ENCODE peak calls at places on chromosomes 2 and 18, in five cellular contexts. H is ascending aorta, X is AG10803, J is HFF-Myc, N is sigmoid colon. Q is an unnamed sample.

GRCh38 chr2:20184067-20184938 is 40.6 kb downstream of the SDC1 start:
- DNase-seq in J (no peak), X (peak), H (no peak), N (no peak), Q (no peak)

GRCh38 chr2:29742641-29743040 is 178.7 kb downstream of the ALK start:
- DNase-seq in X (no peak), J (no peak), N (no peak), H (no peak), Q (no peak)

GRCh38 chr18:39938678-39939077 is 2016.4 kb upstream of the PIK3C3 start:
- DNase-seq in X (no peak), J (no peak), H (no peak), N (no peak), Q (no peak)

GRCh38 chr18:26386002-26386401 is 159.8 kb downstream of the TAF4B start:
- DNase-seq in X (peak), H (no peak), N (no peak), J (peak), Q (no peak)

GRCh38 chr18:26309283-26309682 is 83.0 kb downstream of the TAF4B start:
- DNase-seq in X (peak), H (no peak), J (no peak), N (no peak), Q (no peak)

GRCh38 chr2:101737478-101738240 is 40.2 kb downstream of the MAP4K4 start:
- DNase-seq in X (no peak), J (no peak), H (no peak), N (no peak), Q (no peak)

GRCh38 chr2:61469424-61470121 is 1.3 kb downstream of the USP34 start:
- DNase-seq in H (no peak), X (no peak), N (no peak), J (no peak), Q (no peak)

GRCh38 chr2:146850746-146851145 is 994.1 kb upstream of the ACVR2A start:
- DNase-seq in H (no peak), J (no peak), X (no peak), N (no peak), Q (no peak)

GRCh38 chr2:145423809-145424208 is 903.9 kb upstream of the ZEB2 start:
- DNase-seq in N (no peak), J (no peak), X (no peak), H (no peak), Q (no peak)

GRCh38 chr2:150339282-150339681 is 148.2 kb downstream of the RND3 start:
- DNase-seq in N (no peak), X (peak), J (no peak), H (no peak), Q (no peak)

GRCh38 chr2:122329266-122329665 is 573.8 kb downstream of the TSN start:
- DNase-seq in J (no peak), H (no peak), X (peak), N (no peak), Q (no peak)

GRCh38 chr2:100984892-100985307 is 17.2 kb upstream of the RPL31 start:
- DNase-seq in X (peak), J (no peak), H (peak), N (peak), Q (peak)

GRCh38 chr18:21826196-21826595 is 85.6 kb downstream of the MIB1 start:
- DNase-seq in H (no peak), N (no peak), J (no peak), X (peak), Q (no peak)

GRCh38 chr2:202149155-202149762 is 76.2 kb downstream of the KIAA2012 start:
- DNase-seq in X (peak), H (no peak), N (peak), J (no peak), Q (no peak)

GRCh38 chr2:3959372-3959771 is 256.0 kb downstream of the DCDC2C start:
- DNase-seq in X (peak), J (no peak), N (no peak), H (no peak), Q (no peak)

GRCh38 chr2:239944706-239945551 is 80.2 kb downstream of the NDUFA10 start:
- DNase-seq in N (peak), H (peak), J (no peak), X (peak), Q (no peak)

GRCh38 chr2:225867071-225867470 is 467.6 kb downstream of the NYAP2 start:
- DNase-seq in N (no peak), J (no peak), H (no peak), X (no peak), Q (no peak)

GRCh38 chr2:57443985-57444501 is 602.6 kb upstream of the VRK2 start:
- DNase-seq in J (no peak), X (peak), H (no peak), N (no peak), Q (no peak)

DNA sequence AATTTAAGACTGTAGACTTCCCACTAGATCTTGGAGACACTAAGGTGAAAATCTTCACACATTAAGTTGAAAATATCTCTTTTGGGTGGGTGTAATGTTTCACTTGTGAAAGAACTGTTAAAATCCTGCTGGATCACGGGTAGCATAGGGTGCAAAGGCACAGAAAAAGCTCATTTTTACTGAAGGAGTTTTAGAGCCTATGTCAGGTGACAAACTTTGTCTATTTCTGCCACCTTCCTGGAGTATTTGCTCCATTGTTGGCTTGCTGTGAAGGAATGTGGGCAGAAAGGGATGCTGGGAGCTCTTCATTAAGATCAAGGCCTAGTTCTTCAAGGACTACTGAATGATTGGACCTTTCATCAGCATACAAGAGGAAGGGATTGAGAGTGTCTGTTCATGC is 119.4 kb downstream of the FMNL2 start:
- DNase-seq in X (no peak), H (no peak), J (no peak), N (no peak), Q (no peak)
- TF ChIP-seq CTCF in X (no peak), H (no peak), J (no peak), N (no peak), Q (no peak)

GRCh38 chr18:24727685-24728084 is 267.2 kb downstream of the HRH4 start:
- DNase-seq in X (no peak), J (no peak), H (no peak), N (no peak), Q (no peak)
- TF ChIP-seq CTCF in X (no peak), J (no peak), H (no peak), N (no peak), Q (no peak)

DNA sequence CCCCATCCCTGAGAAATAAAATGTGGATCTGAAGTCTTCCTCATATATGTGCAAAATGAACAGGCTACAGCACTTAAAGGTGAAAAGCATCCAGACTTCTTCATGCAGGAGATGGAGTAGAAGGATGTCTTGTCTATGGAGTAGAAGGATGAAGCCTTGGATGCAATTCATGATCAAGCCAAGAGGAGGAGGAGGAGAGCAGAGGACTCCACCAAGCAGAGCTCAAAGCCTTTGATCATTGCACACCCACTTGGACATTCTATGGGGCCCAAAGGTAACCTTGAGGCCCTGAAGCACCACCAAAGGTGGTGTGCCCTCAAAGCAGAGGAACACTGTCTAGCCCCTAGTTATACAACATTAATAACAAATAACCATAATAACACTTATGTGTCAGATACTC is 17.3 kb downstream of the ACMSD start:
- DNase-seq in X (no peak), H (no peak), J (no peak), N (no peak), Q (no peak)
- TF ChIP-seq CTCF in X (no peak), H (no peak), J (no peak), N (no peak), Q (no peak)

DNA sequence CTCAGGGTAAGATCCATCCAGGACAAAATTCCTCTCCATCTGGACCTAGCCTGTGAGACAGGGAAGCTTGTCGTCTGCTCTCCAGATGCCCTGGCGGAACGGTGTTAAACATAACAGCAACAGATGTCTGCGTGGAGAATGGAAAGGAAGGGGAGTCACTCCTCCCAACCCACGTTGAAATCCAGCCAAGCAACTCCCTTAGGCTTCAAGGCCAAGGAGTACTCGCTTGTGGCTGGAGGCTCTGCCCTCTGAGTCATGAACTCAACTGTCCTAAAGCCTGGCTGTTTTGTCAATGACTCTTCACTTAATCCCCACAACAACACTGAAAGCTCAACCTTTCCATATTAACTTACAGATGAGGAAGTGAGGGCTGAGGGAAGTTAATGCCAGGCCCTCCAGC is 42.2 kb downstream of the TPO start:
- DNase-seq in X (peak), N (no peak), H (no peak), J (peak), Q (no peak)
- TF ChIP-seq CTCF in X (no peak), N (no peak), H (no peak), J (no peak), Q (no peak)